ENCODE peak calls at places on chromosomes 2 and 18, in seven cellular contexts. One of them, this sample, is unnamed.
A peak's percentile ranks its signal among the peaks of the same experiment; 100 is the strongest.

GRCh38 chr2:61733563-61733962 is 120.3 kb downstream of the FAM161A start:
- DNase-seq in IMR-90: peak; percentile 50
- DNase-seq in thoracic aorta: no peak
- DNase-seq in endothelial cell of umbilical vein: no peak
- DNase-seq in left ventricle myocardium inferior: no peak
- DNase-seq in endodermal cell: no peak
- DNase-seq in CD8-positive, alpha-beta memory T cell: no peak
- DNase-seq in this sample: no peak

GRCh38 chr2:206915136-206915535 is 24.2 kb upstream of the CPO start:
- DNase-seq in endothelial cell of umbilical vein: peak; percentile 86
- DNase-seq in IMR-90: peak; percentile 95
- DNase-seq in CD8-positive, alpha-beta memory T cell: no peak
- DNase-seq in left ventricle myocardium inferior: no peak
- DNase-seq in thoracic aorta: no peak
- DNase-seq in endodermal cell: no peak
- DNase-seq in this sample: no peak

GRCh38 chr2:41955641-41956040 is 92.2 kb upstream of the PKDCC start:
- DNase-seq in endodermal cell: no peak
- DNase-seq in IMR-90: no peak
- DNase-seq in endothelial cell of umbilical vein: no peak
- DNase-seq in CD8-positive, alpha-beta memory T cell: no peak
- DNase-seq in left ventricle myocardium inferior: no peak
- DNase-seq in thoracic aorta: no peak
- DNase-seq in this sample: no peak

GRCh38 chr2:196983934-196984333 is 57.4 kb upstream of the PGAP1 start:
- DNase-seq in endodermal cell: no peak
- DNase-seq in IMR-90: peak; percentile 60
- DNase-seq in CD8-positive, alpha-beta memory T cell: no peak
- DNase-seq in thoracic aorta: no peak
- DNase-seq in endothelial cell of umbilical vein: no peak
- DNase-seq in left ventricle myocardium inferior: no peak
- DNase-seq in this sample: no peak

GRCh38 chr2:2456721-2457120 is 125.6 kb upstream of the MYT1L start:
- DNase-seq in endothelial cell of umbilical vein: no peak
- DNase-seq in CD8-positive, alpha-beta memory T cell: no peak
- DNase-seq in endodermal cell: no peak
- DNase-seq in thoracic aorta: no peak
- DNase-seq in IMR-90: peak; percentile 76
- DNase-seq in left ventricle myocardium inferior: no peak
- DNase-seq in this sample: no peak

GRCh38 chr2:190504912-190505311 is 29.6 kb downstream of the NEMP2 start:
- DNase-seq in thoracic aorta: no peak
- DNase-seq in left ventricle myocardium inferior: no peak
- DNase-seq in endodermal cell: no peak
- DNase-seq in IMR-90: no peak
- DNase-seq in CD8-positive, alpha-beta memory T cell: no peak
- DNase-seq in endothelial cell of umbilical vein: no peak
- DNase-seq in this sample: no peak

GRCh38 chr2:70121627-70122372 is 34.5 kb downstream of the PCBP1 start:
- DNase-seq in left ventricle myocardium inferior: no peak
- DNase-seq in thoracic aorta: no peak
- DNase-seq in endodermal cell: peak; percentile 71
- DNase-seq in CD8-positive, alpha-beta memory T cell: no peak
- DNase-seq in IMR-90: no peak
- DNase-seq in endothelial cell of umbilical vein: no peak
- DNase-seq in this sample: no peak

GRCh38 chr2:9287400-9288059 is 80.9 kb downstream of the ASAP2 start:
- DNase-seq in thoracic aorta: peak; percentile 54
- DNase-seq in left ventricle myocardium inferior: no peak
- DNase-seq in endodermal cell: no peak
- DNase-seq in IMR-90: peak; percentile 99
- DNase-seq in CD8-positive, alpha-beta memory T cell: no peak
- DNase-seq in endothelial cell of umbilical vein: peak; percentile 93
- DNase-seq in this sample: no peak

GRCh38 chr18:35039633-35040032 is 1.6 kb upstream of the MAPRE2 start:
- DNase-seq in IMR-90: peak; percentile 22
- DNase-seq in thoracic aorta: no peak
- DNase-seq in left ventricle myocardium inferior: no peak
- DNase-seq in endodermal cell: no peak
- DNase-seq in CD8-positive, alpha-beta memory T cell: no peak
- DNase-seq in endothelial cell of umbilical vein: peak; percentile 79
- DNase-seq in this sample: no peak

GRCh38 chr18:10290244-10291240 is 163.9 kb upstream of the APCDD1 start:
- DNase-seq in left ventricle myocardium inferior: no peak
- DNase-seq in thoracic aorta: no peak
- DNase-seq in endodermal cell: no peak
- DNase-seq in CD8-positive, alpha-beta memory T cell: no peak
- DNase-seq in endothelial cell of umbilical vein: peak; percentile 84
- DNase-seq in IMR-90: peak; percentile 21
- DNase-seq in this sample: no peak

GRCh38 chr2:71928734-71929481 is 218.8 kb downstream of the CYP26B1 start:
- DNase-seq in endothelial cell of umbilical vein: no peak
- DNase-seq in CD8-positive, alpha-beta memory T cell: no peak
- DNase-seq in endodermal cell: peak; percentile 42
- DNase-seq in left ventricle myocardium inferior: no peak
- DNase-seq in thoracic aorta: no peak
- DNase-seq in IMR-90: no peak
- DNase-seq in this sample: no peak

GRCh38 chr2:159557437-159558034 is 58.8 kb downstream of the BAZ2B start:
- DNase-seq in left ventricle myocardium inferior: no peak
- DNase-seq in thoracic aorta: no peak
- DNase-seq in IMR-90: peak; percentile 8
- DNase-seq in endothelial cell of umbilical vein: peak; percentile 40
- DNase-seq in CD8-positive, alpha-beta memory T cell: no peak
- DNase-seq in endodermal cell: peak; percentile 55
- DNase-seq in this sample: no peak

GRCh38 chr2:190827720-190828119 is 52.9 kb upstream of the GLS start:
- DNase-seq in endodermal cell: no peak
- DNase-seq in CD8-positive, alpha-beta memory T cell: no peak
- DNase-seq in thoracic aorta: no peak
- DNase-seq in IMR-90: no peak
- DNase-seq in endothelial cell of umbilical vein: no peak
- DNase-seq in left ventricle myocardium inferior: no peak
- DNase-seq in this sample: no peak

GRCh38 chr2:69026026-69026425 is 13.0 kb downstream of the ANTXR1 start:
- DNase-seq in thoracic aorta: no peak
- DNase-seq in endodermal cell: peak; percentile 78
- DNase-seq in CD8-positive, alpha-beta memory T cell: no peak
- DNase-seq in endothelial cell of umbilical vein: peak; percentile 76
- DNase-seq in left ventricle myocardium inferior: no peak
- DNase-seq in IMR-90: peak; percentile 46
- DNase-seq in this sample: no peak

GRCh38 chr2:239247401-239248245 is 153.2 kb downstream of the HDAC4 start:
- DNase-seq in CD8-positive, alpha-beta memory T cell: no peak
- DNase-seq in endodermal cell: no peak
- DNase-seq in thoracic aorta: no peak
- DNase-seq in IMR-90: no peak
- DNase-seq in left ventricle myocardium inferior: no peak
- DNase-seq in endothelial cell of umbilical vein: no peak
- DNase-seq in this sample: no peak

GRCh38 chr18:78798402-78799175 is 181.0 kb upstream of the SALL3 start:
- DNase-seq in endothelial cell of umbilical vein: no peak
- DNase-seq in CD8-positive, alpha-beta memory T cell: no peak
- DNase-seq in left ventricle myocardium inferior: no peak
- DNase-seq in IMR-90: no peak
- DNase-seq in thoracic aorta: no peak
- DNase-seq in endodermal cell: no peak
- DNase-seq in this sample: no peak

GRCh38 chr2:35081001-35081628 is 1274.5 kb upstream of the CRIM1 start:
- DNase-seq in thoracic aorta: no peak
- DNase-seq in endodermal cell: no peak
- DNase-seq in left ventricle myocardium inferior: no peak
- DNase-seq in IMR-90: no peak
- DNase-seq in endothelial cell of umbilical vein: no peak
- DNase-seq in CD8-positive, alpha-beta memory T cell: no peak
- DNase-seq in this sample: no peak

GRCh38 chr2:172516299-172516698 is 39.6 kb upstream of the PDK1 start:
- DNase-seq in left ventricle myocardium inferior: no peak
- DNase-seq in IMR-90: peak; percentile 93
- DNase-seq in thoracic aorta: no peak
- DNase-seq in CD8-positive, alpha-beta memory T cell: no peak
- DNase-seq in endothelial cell of umbilical vein: no peak
- DNase-seq in endodermal cell: no peak
- DNase-seq in this sample: no peak

GRCh38 chr18:70415823-70416488 is 127.1 kb downstream of the SOCS6 start:
- DNase-seq in thoracic aorta: no peak
- DNase-seq in IMR-90: no peak
- DNase-seq in CD8-positive, alpha-beta memory T cell: no peak
- DNase-seq in endothelial cell of umbilical vein: no peak
- DNase-seq in left ventricle myocardium inferior: no peak
- DNase-seq in endodermal cell: peak; percentile 67
- DNase-seq in this sample: no peak

GRCh38 chr2:11938196-11938595 is 191.8 kb downstream of the LPIN1 start:
- DNase-seq in endodermal cell: no peak
- DNase-seq in IMR-90: peak; percentile 72
- DNase-seq in left ventricle myocardium inferior: peak; percentile 84
- DNase-seq in endothelial cell of umbilical vein: no peak
- DNase-seq in thoracic aorta: no peak
- DNase-seq in CD8-positive, alpha-beta memory T cell: no peak
- DNase-seq in this sample: no peak

GRCh38 chr2:128325665-128326181 is 7.1 kb upstream of the HS6ST1 start:
- DNase-seq in endodermal cell: peak; percentile 42
- DNase-seq in IMR-90: no peak
- DNase-seq in left ventricle myocardium inferior: peak; percentile 53
- DNase-seq in endothelial cell of umbilical vein: no peak
- DNase-seq in CD8-positive, alpha-beta memory T cell: no peak
- DNase-seq in thoracic aorta: no peak
- DNase-seq in this sample: peak; percentile 55

GRCh38 chr2:99619211-99619610 is 129.4 kb upstream of the REV1 start:
- DNase-seq in endothelial cell of umbilical vein: no peak
- DNase-seq in CD8-positive, alpha-beta memory T cell: no peak
- DNase-seq in left ventricle myocardium inferior: no peak
- DNase-seq in IMR-90: no peak
- DNase-seq in thoracic aorta: no peak
- DNase-seq in endodermal cell: no peak
- DNase-seq in this sample: no peak

DNA sequence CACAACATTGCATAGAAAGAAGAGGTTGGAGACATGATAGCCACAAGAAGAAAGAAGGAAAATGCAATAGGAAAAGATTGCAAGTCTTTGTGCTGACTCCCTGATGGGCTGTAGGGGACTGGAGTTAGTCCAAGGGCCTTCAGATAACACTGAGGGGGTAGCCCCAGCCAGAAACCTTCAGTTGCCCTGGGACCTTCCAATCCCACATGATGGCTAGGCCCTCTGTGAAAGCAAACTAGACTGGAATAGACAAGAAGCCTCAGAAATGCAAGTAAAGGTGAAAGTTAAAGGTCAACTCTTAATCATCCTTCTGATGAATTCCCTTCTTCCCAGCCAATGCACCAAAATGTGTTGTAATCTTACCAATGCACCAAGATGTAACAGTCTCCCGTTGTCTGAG is 19.2 kb downstream of the CMPK2 start:
- DNase-seq in IMR-90: no peak
- DNase-seq in left ventricle myocardium inferior: no peak
- DNase-seq in thoracic aorta: no peak
- DNase-seq in endothelial cell of umbilical vein: no peak
- DNase-seq in endodermal cell: no peak
- DNase-seq in CD8-positive, alpha-beta memory T cell: no peak
- DNase-seq in this sample: no peak
- H3K9me3 ChIP-seq in IMR-90: peaks cover 11% of the 10 kb centered on the region
- H3K9me3 ChIP-seq in left ventricle myocardium inferior: peaks cover 97% of the 10 kb centered on the region
- H3K9me3 ChIP-seq in thoracic aorta: peaks cover 69% of the 10 kb centered on the region
- H3K9me3 ChIP-seq in endothelial cell of umbilical vein: peaks cover 4% of the 10 kb centered on the region
- H3K9me3 ChIP-seq in endodermal cell: peaks cover 41% of the 10 kb centered on the region
- H3K9me3 ChIP-seq in CD8-positive, alpha-beta memory T cell: peaks cover 45% of the 10 kb centered on the region
- H3K9me3 ChIP-seq in this sample: no peaks in the 10 kb centered on the region

DNA sequence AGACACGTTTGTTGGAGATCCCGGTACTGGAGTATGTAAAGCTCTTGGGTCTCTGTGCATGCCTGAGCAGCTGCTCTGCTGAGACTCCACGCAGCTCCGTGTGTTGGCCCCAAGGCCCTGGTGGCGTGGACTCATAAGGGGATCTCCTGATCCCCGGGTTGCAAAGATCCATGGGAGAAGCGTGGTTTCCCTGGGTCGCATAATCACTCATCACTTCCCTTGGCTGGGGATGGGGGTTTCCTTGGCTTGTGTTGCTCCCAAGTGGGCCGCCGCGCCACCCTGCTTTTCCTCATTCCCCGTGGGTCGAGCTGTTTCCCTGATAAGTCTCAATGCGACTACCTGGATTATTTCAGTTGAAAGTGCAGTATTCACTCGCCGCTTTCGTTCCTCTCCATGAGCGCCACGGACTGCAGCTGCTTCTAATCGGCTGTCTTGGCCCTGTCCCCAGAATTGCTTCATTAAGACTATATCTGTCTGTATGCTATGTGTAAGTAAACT is 76.0 kb downstream of the EPC2 start:
- DNase-seq in thoracic aorta: no peak
- DNase-seq in endothelial cell of umbilical vein: no peak
- DNase-seq in IMR-90: peak; percentile 57
- DNase-seq in left ventricle myocardium inferior: no peak
- DNase-seq in CD8-positive, alpha-beta memory T cell: no peak
- DNase-seq in endodermal cell: no peak
- DNase-seq in this sample: no peak
- H3K9me3 ChIP-seq in thoracic aorta: no peaks in the 10 kb centered on the region
- H3K9me3 ChIP-seq in endothelial cell of umbilical vein: no peaks in the 10 kb centered on the region
- H3K9me3 ChIP-seq in IMR-90: no peaks in the 10 kb centered on the region
- H3K9me3 ChIP-seq in left ventricle myocardium inferior: peaks cover 15% of the 10 kb centered on the region
- H3K9me3 ChIP-seq in CD8-positive, alpha-beta memory T cell: no peaks in the 10 kb centered on the region
- H3K9me3 ChIP-seq in endodermal cell: peaks cover 4% of the 10 kb centered on the region
- H3K9me3 ChIP-seq in this sample: no peaks in the 10 kb centered on the region

GRCh38 chr2:22697054-22697453 is 687.9 kb upstream of the KLHL29 start:
- DNase-seq in IMR-90: no peak
- DNase-seq in left ventricle myocardium inferior: no peak
- DNase-seq in endothelial cell of umbilical vein: no peak
- DNase-seq in CD8-positive, alpha-beta memory T cell: no peak
- DNase-seq in endodermal cell: no peak
- DNase-seq in thoracic aorta: no peak
- DNase-seq in this sample: no peak

GRCh38 chr2:22691666-22692065 is 693.3 kb upstream of the KLHL29 start:
- DNase-seq in left ventricle myocardium inferior: no peak
- DNase-seq in endodermal cell: no peak
- DNase-seq in CD8-positive, alpha-beta memory T cell: no peak
- DNase-seq in IMR-90: no peak
- DNase-seq in endothelial cell of umbilical vein: no peak
- DNase-seq in thoracic aorta: no peak
- DNase-seq in this sample: no peak

GRCh38 chr2:22692751-22693150 is 692.2 kb upstream of the KLHL29 start:
- DNase-seq in CD8-positive, alpha-beta memory T cell: no peak
- DNase-seq in IMR-90: no peak
- DNase-seq in left ventricle myocardium inferior: no peak
- DNase-seq in endothelial cell of umbilical vein: no peak
- DNase-seq in thoracic aorta: no peak
- DNase-seq in endodermal cell: no peak
- DNase-seq in this sample: no peak

GRCh38 chr2:22694300-22694699 is 690.7 kb upstream of the KLHL29 start:
- DNase-seq in thoracic aorta: no peak
- DNase-seq in IMR-90: no peak
- DNase-seq in CD8-positive, alpha-beta memory T cell: no peak
- DNase-seq in endothelial cell of umbilical vein: no peak
- DNase-seq in left ventricle myocardium inferior: no peak
- DNase-seq in endodermal cell: no peak
- DNase-seq in this sample: no peak

GRCh38 chr2:22694856-22695255 is 690.1 kb upstream of the KLHL29 start:
- DNase-seq in left ventricle myocardium inferior: no peak
- DNase-seq in endothelial cell of umbilical vein: no peak
- DNase-seq in IMR-90: no peak
- DNase-seq in endodermal cell: peak; percentile 90
- DNase-seq in thoracic aorta: no peak
- DNase-seq in CD8-positive, alpha-beta memory T cell: no peak
- DNase-seq in this sample: no peak
- H3K9me3 ChIP-seq in left ventricle myocardium inferior: no peaks in the 10 kb centered on the region
- H3K9me3 ChIP-seq in endothelial cell of umbilical vein: no peaks in the 10 kb centered on the region
- H3K9me3 ChIP-seq in IMR-90: peaks cover 6% of the 10 kb centered on the region
- H3K9me3 ChIP-seq in endodermal cell: peaks cover 8% of the 10 kb centered on the region
- H3K9me3 ChIP-seq in thoracic aorta: no peaks in the 10 kb centered on the region
- H3K9me3 ChIP-seq in CD8-positive, alpha-beta memory T cell: no peaks in the 10 kb centered on the region
- H3K9me3 ChIP-seq in this sample: no peaks in the 10 kb centered on the region

GRCh38 chr2:47503481-47504070 is 100.6 kb downstream of the MSH2 start:
- DNase-seq in endodermal cell: peak; percentile 20
- DNase-seq in thoracic aorta: no peak
- DNase-seq in IMR-90: no peak
- DNase-seq in endothelial cell of umbilical vein: no peak
- DNase-seq in CD8-positive, alpha-beta memory T cell: no peak
- DNase-seq in left ventricle myocardium inferior: no peak
- DNase-seq in this sample: no peak
- H3K9me3 ChIP-seq in endodermal cell: peaks cover 47% of the 10 kb centered on the region
- H3K9me3 ChIP-seq in thoracic aorta: peaks cover 3% of the 10 kb centered on the region
- H3K9me3 ChIP-seq in IMR-90: peaks cover 15% of the 10 kb centered on the region
- H3K9me3 ChIP-seq in endothelial cell of umbilical vein: peaks cover 2% of the 10 kb centered on the region
- H3K9me3 ChIP-seq in CD8-positive, alpha-beta memory T cell: peaks cover 6% of the 10 kb centered on the region
- H3K9me3 ChIP-seq in left ventricle myocardium inferior: peaks cover 21% of the 10 kb centered on the region
- H3K9me3 ChIP-seq in this sample: no peaks in the 10 kb centered on the region